ENCODE peak calls at places on chromosomes 11 and 22, in four cellular contexts. One of them, this sample, is unnamed.

GRCh38 chr22:32020117-32020516 is 22.9 kb upstream of the SLC5A1 start:
- DNase-seq in K562: no peak
- DNase-seq in HEK293T: no peak
- DNase-seq in HepG2: peak; percentile 5
- DNase-seq in this sample: no peak

GRCh38 chr11:117881217-117881616 is 4.8 kb upstream of the FXYD6 start:
- DNase-seq in K562: no peak
- DNase-seq in HEK293T: no peak
- DNase-seq in HepG2: no peak
- DNase-seq in this sample: no peak

GRCh38 chr11:30583505-30584280 is 2.5 kb downstream of the MPPED2 start:
- DNase-seq in K562: no peak
- DNase-seq in HEK293T: no peak
- DNase-seq in HepG2: no peak
- DNase-seq in this sample: peak; percentile 35

GRCh38 chr11:64725601-64726139 is 2.7 kb upstream of the NRXN2 start:
- DNase-seq in K562: no peak
- DNase-seq in HEK293T: no peak
- DNase-seq in HepG2: no peak
- DNase-seq in this sample: no peak

GRCh38 chr11:47573321-47573720 is 5.4 kb downstream of the KBTBD4 start:
- DNase-seq in K562: no peak
- DNase-seq in HEK293T: no peak
- DNase-seq in HepG2: no peak
- DNase-seq in this sample: no peak

GRCh38 chr11:12543596-12544415 is 130.4 kb upstream of the TEAD1 start:
- DNase-seq in K562: no peak
- DNase-seq in HEK293T: no peak
- DNase-seq in HepG2: no peak
- DNase-seq in this sample: no peak

GRCh38 chr11:123745764-123746451 is 4.4 kb upstream of the ZNF202 start:
- DNase-seq in K562: no peak
- DNase-seq in HEK293T: no peak
- DNase-seq in HepG2: no peak
- DNase-seq in this sample: no peak

GRCh38 chr11:112380464-112380863 is 119.8 kb upstream of the PLET1 start:
- DNase-seq in K562: no peak
- DNase-seq in HEK293T: no peak
- DNase-seq in HepG2: no peak
- DNase-seq in this sample: no peak

GRCh38 chr11:9953994-9954626 is 290.2 kb downstream of the SWAP70 start:
- DNase-seq in K562: no peak
- DNase-seq in HEK293T: no peak
- DNase-seq in HepG2: no peak
- DNase-seq in this sample: no peak

DNA sequence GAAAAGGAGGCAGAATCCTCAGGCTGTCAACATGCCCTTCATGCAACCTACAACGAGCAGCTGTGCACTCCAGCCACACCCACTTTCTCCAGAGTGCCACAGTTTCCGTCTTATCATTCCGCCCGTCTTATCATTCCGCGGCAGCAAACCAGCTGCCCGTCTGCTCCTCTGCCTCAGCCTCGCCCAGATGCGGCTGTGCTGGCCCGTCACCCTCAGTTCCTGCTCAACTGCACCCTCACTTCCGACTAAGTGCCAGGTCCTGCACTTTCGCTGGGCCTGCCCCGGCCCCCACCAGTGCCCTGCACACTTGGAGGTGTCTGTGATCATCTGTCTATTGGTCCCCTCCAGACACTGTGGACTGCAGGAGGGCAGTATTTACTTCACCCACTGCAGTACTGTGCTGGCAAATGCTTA is 43.7 kb downstream of the MICAL3 start:
- DNase-seq in K562: peak; percentile 96
- DNase-seq in HEK293T: no peak
- DNase-seq in HepG2: no peak
- DNase-seq in this sample: no peak
- TF ChIP-seq ELF4 in K562: no peak
- TF ChIP-seq ELF4 in HEK293T: no peak
- TF ChIP-seq ELF4 in HepG2: no peak
- TF ChIP-seq ELF4 in this sample: no peak

GRCh38 chr22:46447906-46448669 is 89.3 kb downstream of the CELSR1 start:
- DNase-seq in K562: no peak
- DNase-seq in HEK293T: no peak
- DNase-seq in HepG2: no peak
- DNase-seq in this sample: no peak

GRCh38 chr22:46449974-46450745 is 87.3 kb downstream of the CELSR1 start:
- DNase-seq in K562: no peak
- DNase-seq in HEK293T: no peak
- DNase-seq in HepG2: no peak
- DNase-seq in this sample: no peak

GRCh38 chr22:46446799-46447198 is 90.6 kb downstream of the CELSR1 start:
- DNase-seq in K562: no peak
- DNase-seq in HEK293T: peak; percentile 26
- DNase-seq in HepG2: no peak
- DNase-seq in this sample: no peak

GRCh38 chr22:46450931-46451660 is 86.3 kb downstream of the CELSR1 start:
- DNase-seq in K562: no peak
- DNase-seq in HEK293T: no peak
- DNase-seq in HepG2: no peak
- DNase-seq in this sample: no peak

DNA sequence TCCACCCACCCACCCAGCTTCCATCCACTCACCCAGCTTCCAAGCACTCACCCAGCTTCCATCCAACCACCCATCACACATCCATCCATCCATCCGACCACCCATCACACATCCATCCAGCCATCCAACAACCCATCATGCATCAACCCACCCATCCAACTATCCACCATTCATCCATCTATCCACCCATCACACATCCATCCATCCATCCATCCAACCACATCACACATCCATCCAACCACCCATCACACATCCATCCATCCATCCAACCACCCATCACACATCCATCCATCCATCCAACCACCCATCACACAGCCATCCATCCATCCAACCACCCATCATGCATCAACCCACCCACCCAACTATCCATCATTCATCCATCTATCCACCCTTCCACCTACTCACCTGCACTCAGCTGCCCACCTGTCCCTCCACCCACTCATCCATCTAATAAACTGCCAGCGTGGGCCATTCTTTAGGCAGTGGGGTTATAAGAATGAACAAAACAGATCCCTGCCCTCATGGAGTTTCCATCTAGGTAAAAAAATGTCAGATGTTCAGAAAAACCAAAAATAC is 88.2 kb downstream of the CELSR1 start:
- DNase-seq in K562: no peak
- DNase-seq in HEK293T: no peak
- DNase-seq in HepG2: no peak
- DNase-seq in this sample: no peak
- TF ChIP-seq ELF4 in K562: no peak
- TF ChIP-seq ELF4 in HEK293T: no peak
- TF ChIP-seq ELF4 in HepG2: no peak
- TF ChIP-seq ELF4 in this sample: no peak

DNA sequence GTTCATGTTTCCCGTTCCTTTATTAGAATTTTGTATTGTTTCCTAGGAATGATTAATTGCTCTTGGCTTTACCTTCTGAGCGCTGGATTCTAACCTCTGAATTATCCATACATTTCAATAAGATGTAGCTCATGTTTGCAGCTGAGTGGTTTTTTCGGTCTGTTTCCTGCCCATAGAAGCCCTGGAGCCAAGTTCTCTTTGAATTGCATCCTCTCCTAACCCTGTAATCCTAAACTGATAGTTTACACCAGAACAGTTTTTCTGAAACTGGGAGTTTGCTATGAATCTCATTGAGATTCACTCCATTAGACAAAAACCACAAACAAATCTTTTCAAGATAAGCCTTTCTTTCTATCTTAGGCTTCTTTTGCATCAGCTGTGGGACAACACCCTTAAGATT is 324.8 kb downstream of the DYNC2H1 start:
- DNase-seq in K562: no peak
- DNase-seq in HEK293T: no peak
- DNase-seq in HepG2: no peak
- DNase-seq in this sample: no peak
- TF ChIP-seq ELF4 in K562: no peak
- TF ChIP-seq ELF4 in HEK293T: no peak
- TF ChIP-seq ELF4 in HepG2: no peak
- TF ChIP-seq ELF4 in this sample: no peak

GRCh38 chr11:121070951-121071350 is 30.1 kb upstream of the TECTA start:
- DNase-seq in K562: no peak
- DNase-seq in HEK293T: no peak
- DNase-seq in HepG2: no peak
- DNase-seq in this sample: no peak
- TF ChIP-seq ELF4 in K562: no peak
- TF ChIP-seq ELF4 in HEK293T: no peak
- TF ChIP-seq ELF4 in HepG2: no peak
- TF ChIP-seq ELF4 in this sample: no peak

GRCh38 chr22:43050995-43051394 is 36.0 kb upstream of the PACSIN2 start:
- DNase-seq in K562: no peak
- DNase-seq in HEK293T: no peak
- DNase-seq in HepG2: peak; percentile 77
- DNase-seq in this sample: peak; percentile 72

GRCh38 chr22:43057641-43058040 is 31.6 kb downstream of the TTLL1 start:
- DNase-seq in K562: no peak
- DNase-seq in HEK293T: no peak
- DNase-seq in HepG2: no peak
- DNase-seq in this sample: no peak

GRCh38 chr22:43047605-43048004 is 32.7 kb upstream of the PACSIN2 start:
- DNase-seq in K562: no peak
- DNase-seq in HEK293T: no peak
- DNase-seq in HepG2: peak; percentile 78
- DNase-seq in this sample: no peak

DNA sequence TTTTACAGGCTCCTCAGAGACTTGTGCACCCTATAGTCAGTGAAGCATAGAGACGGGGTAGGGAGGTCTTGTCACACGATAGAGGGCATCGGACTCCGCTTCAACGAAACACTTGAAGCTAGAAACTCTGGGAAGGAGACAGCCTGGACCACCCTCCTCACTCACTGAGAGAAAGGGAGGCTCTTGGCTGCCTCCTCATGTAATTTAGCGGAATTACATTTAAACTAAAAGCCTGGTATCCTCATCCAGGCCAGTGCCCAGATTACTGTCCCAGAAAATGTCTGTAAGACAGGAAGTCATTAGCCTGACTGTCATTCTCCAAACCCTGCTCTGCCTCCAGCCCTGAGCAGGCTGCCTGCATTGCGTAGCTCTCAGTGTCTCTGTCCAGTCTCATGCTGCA is 36.0 kb downstream of the TTLL1 start:
- DNase-seq in K562: no peak
- DNase-seq in HEK293T: no peak
- DNase-seq in HepG2: no peak
- DNase-seq in this sample: peak; percentile 24
- TF ChIP-seq ELF4 in K562: no peak
- TF ChIP-seq ELF4 in HEK293T: no peak
- TF ChIP-seq ELF4 in HepG2: no peak
- TF ChIP-seq ELF4 in this sample: no peak

GRCh38 chr11:63705526-63705925 is 24.2 kb downstream of the RTN3 start:
- DNase-seq in K562: no peak
- DNase-seq in HEK293T: no peak
- DNase-seq in HepG2: no peak
- DNase-seq in this sample: no peak
- TF ChIP-seq ELF4 in K562: no peak
- TF ChIP-seq ELF4 in HEK293T: no peak
- TF ChIP-seq ELF4 in HepG2: no peak
- TF ChIP-seq ELF4 in this sample: no peak

DNA sequence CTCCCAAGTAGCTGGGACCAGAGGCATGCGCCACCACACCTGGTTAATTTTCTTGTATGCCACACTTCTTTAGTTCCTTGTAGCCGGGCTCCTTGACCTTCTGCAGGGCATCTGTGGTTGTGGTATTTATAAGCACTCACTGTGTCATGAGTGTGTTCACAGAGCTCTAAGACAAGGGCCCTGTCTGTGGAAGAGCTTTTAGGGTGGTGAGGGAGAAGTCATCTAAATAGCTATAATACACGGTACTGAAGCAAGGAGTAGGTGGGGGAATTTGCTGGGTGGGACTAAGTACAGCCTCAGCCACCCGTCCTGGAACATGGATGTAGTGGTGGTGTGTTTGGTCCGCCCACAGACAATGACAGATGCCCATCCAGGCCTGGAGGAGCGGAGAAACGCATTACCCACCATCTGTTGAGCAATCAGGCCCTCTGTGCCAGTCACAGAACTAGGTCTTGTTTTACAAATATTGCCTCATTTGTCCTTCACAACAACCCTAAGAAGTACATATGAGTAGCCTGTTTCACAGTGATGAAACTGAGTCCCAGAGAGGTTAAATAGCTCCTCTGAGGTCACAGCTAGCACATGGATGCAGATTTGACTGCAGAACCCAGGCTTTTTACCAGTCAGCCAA is 10.1 kb downstream of the ACO2 start:
- DNase-seq in K562: no peak
- DNase-seq in HEK293T: no peak
- DNase-seq in HepG2: no peak
- DNase-seq in this sample: no peak
- TF ChIP-seq ELF4 in K562: no peak
- TF ChIP-seq ELF4 in HEK293T: no peak
- TF ChIP-seq ELF4 in HepG2: no peak
- TF ChIP-seq ELF4 in this sample: no peak